ENCODE peak calls at places on chromosome 15, in eight cellular contexts. Z is PC-9, H is H1, Y is IMR-90, L is psoas muscle, K is tibial nerve, T is neural progenitor cell, X is GM12878. S is an unnamed sample.

GRCh38 chr15:46502668-46503067 is 867.8 kb downstream of the SQOR start:
- DNase-seq in H (no peak), L (no peak), Y (no peak), Z (no peak), K (no peak), T (peak; percentile 3), X (no peak), S (no peak)

GRCh38 chr15:88120021-88120420 is 136.5 kb downstream of the NTRK3 start:
- DNase-seq in L (no peak), X (no peak), Y (no peak), K (no peak), Z (no peak), T (no peak), H (no peak), S (no peak)

GRCh38 chr15:31400222-31400927 is 73.7 kb downstream of the KLF13 start:
- DNase-seq in K (no peak), H (no peak), Z (no peak), X (no peak), Y (no peak), T (no peak), L (no peak), S (no peak)

GRCh38 chr15:42143356-42143755 is 13.1 kb downstream of the PLA2G4F start:
- DNase-seq in Z (no peak), H (no peak), K (no peak), Y (no peak), L (no peak), X (no peak), T (no peak), S (no peak)

GRCh38 chr15:23013681-23014080 is 25.7 kb downstream of the TUBGCP5 start:
- DNase-seq in Z (no peak), K (no peak), T (no peak), Y (no peak), X (no peak), L (no peak), H (no peak), S (no peak)

GRCh38 chr15:74178326-74179100 is 5.0 kb downstream of the ISLR start:
- DNase-seq in Z (no peak), K (no peak), X (no peak), T (no peak), L (no peak), H (no peak), Y (no peak), S (no peak)

GRCh38 chr15:89041507-89041906 is 46.7 kb upstream of the ABHD2 start:
- DNase-seq in Y (no peak), H (no peak), K (no peak), X (no peak), T (no peak), Z (no peak), L (no peak), S (no peak)

GRCh38 chr15:29778382-29778781 is 43.9 kb downstream of the TJP1 start:
- DNase-seq in L (no peak), H (no peak), K (no peak), X (no peak), Y (no peak), T (no peak), Z (no peak), S (no peak)

GRCh38 chr15:80778964-80779657 is at the start of gene CEMIP:
- DNase-seq in T (peak; percentile 92), X (no peak), H (peak; percentile 96), L (peak; percentile 63), Z (peak; percentile 62), Y (peak; percentile 76), K (peak; percentile 30), S (no peak)

GRCh38 chr15:60006203-60006782 is 2.2 kb downstream of the FOXB1 start:
- DNase-seq in T (peak; percentile 95), L (no peak), H (peak; percentile 85), Y (peak; percentile 2), K (no peak), X (no peak), Z (peak; percentile 91), S (peak; percentile 10)

GRCh38 chr15:93460717-93461116 is 371.7 kb upstream of the RGMA start:
- DNase-seq in Y (no peak), T (no peak), H (no peak), L (no peak), K (no peak), X (peak; percentile 36), Z (no peak), S (no peak)

GRCh38 chr15:23497710-23498111 is 50.7 kb upstream of the GOLGA6L2 start:
- DNase-seq in H (no peak), Y (no peak), T (peak; percentile 19), L (no peak), X (no peak), K (no peak), Z (no peak), S (peak; percentile 5)

GRCh38 chr15:60038111-60038521 is 34.0 kb downstream of the FOXB1 start:
- DNase-seq in X (no peak), T (peak; percentile 27), L (no peak), Z (peak; percentile 42), H (no peak), K (no peak), Y (no peak), S (no peak)

GRCh38 chr15:100580414-100580813 is 21.6 kb downstream of the LINS1 start:
- DNase-seq in Y (no peak), T (no peak), Z (no peak), L (no peak), H (no peak), X (no peak), K (no peak), S (no peak)

GRCh38 chr15:29740692-29741311 is 81.5 kb downstream of the TJP1 start:
- DNase-seq in H (no peak), T (no peak), Y (no peak), X (no peak), Z (no peak), K (no peak), L (no peak), S (no peak)

GRCh38 chr15:62118446-62118964 is 46.6 kb downstream of the C2CD4B start:
- DNase-seq in L (no peak), T (no peak), Z (no peak), H (no peak), K (no peak), Y (peak; percentile 31), X (no peak), S (no peak)

GRCh38 chr15:58292761-58293175 is 139.0 kb upstream of the LIPC start:
- DNase-seq in Z (no peak), T (no peak), L (no peak), X (peak; percentile 13), K (no peak), H (no peak), Y (peak; percentile 28), S (no peak)

GRCh38 chr15:80512729-80513670 is 108.8 kb downstream of the ARNT2 start:
- DNase-seq in T (no peak), L (no peak), Z (no peak), Y (no peak), X (no peak), K (no peak), H (peak; percentile 39), S (no peak)

GRCh38 chr15:29668120-29668602 is 154.1 kb downstream of the TJP1 start:
- DNase-seq in K (no peak), X (peak; percentile 2), L (peak; percentile 31), Z (peak; percentile 36), H (peak; percentile 83), T (peak; percentile 91), Y (peak; percentile 88), S (no peak)

GRCh38 chr15:63920504-63921178 is 86.9 kb upstream of the HERC1 start:
- DNase-seq in H (no peak), T (no peak), K (no peak), Y (no peak), X (no peak), Z (no peak), L (no peak), S (no peak)

GRCh38 chr15:38895326-38896282 is 331.0 kb upstream of the RASGRP1 start:
- DNase-seq in Z (no peak), H (no peak), Y (peak; percentile 89), K (no peak), T (no peak), L (no peak), X (no peak), S (no peak)

GRCh38 chr15:43872416-43873020 is 45.7 kb downstream of the WDR76 start:
- DNase-seq in L (no peak), Z (peak; percentile 40), T (peak; percentile 82), Y (peak; percentile 83), X (peak; percentile 4), H (peak; percentile 60), K (no peak), S (peak; percentile 38)
- TF ChIP-seq CTCF in L (peak; percentile 40), Z (peak; percentile 65), T (peak; percentile 83), Y (peak; percentile 81), X (peak; percentile 51), H (peak; percentile 81), K (peak; percentile 40), S (peak; percentile 81)

GRCh38 chr15:32646304-32646703 is 4.8 kb downstream of the SCG5 start:
- DNase-seq in H (no peak), X (no peak), Z (no peak), K (no peak), T (no peak), L (no peak), Y (no peak), S (no peak)
- H3K36me3 ChIP-seq in H (peaks cover 2% of the 10 kb centered on the region), X (peaks cover 6% of the 10 kb centered on the region), Z (no peaks in the 10 kb centered on the region), K (no peaks in the 10 kb centered on the region), T (no peaks in the 10 kb centered on the region), L (no peaks in the 10 kb centered on the region), Y (no peaks in the 10 kb centered on the region), S (no peaks in the 10 kb centered on the region)

GRCh38 chr15:43516801-43517353 is 531 bp upstream of the MAP1A start:
- DNase-seq in L (no peak), Y (peak; percentile 68), T (no peak), H (no peak), Z (no peak), K (no peak), X (no peak), S (no peak)

GRCh38 chr15:43519207-43519606 is 1.8 kb downstream of the MAP1A start:
- DNase-seq in Y (no peak), T (no peak), Z (no peak), H (no peak), L (no peak), K (no peak), X (no peak), S (no peak)

GRCh38 chr15:43516185-43516584 is 1.2 kb upstream of the MAP1A start:
- DNase-seq in K (no peak), L (peak; percentile 73), Y (no peak), T (no peak), H (no peak), X (no peak), Z (no peak), S (no peak)

GRCh38 chr15:43518073-43518761 is 809 bp downstream of the MAP1A start:
- DNase-seq in T (peak; percentile 70), Z (no peak), H (peak; percentile 62), Y (peak; percentile 63), L (no peak), K (no peak), X (no peak), S (no peak)

GRCh38 chr15:43517354-43518072 is at the start of gene MAP1A:
- DNase-seq in Z (no peak), K (no peak), L (peak; percentile 60), T (peak; percentile 74), Y (peak; percentile 71), H (peak; percentile 63), X (no peak), S (no peak)
- TF ChIP-seq CTCF in Z (no peak), K (no peak), L (no peak), T (no peak), Y (no peak), H (no peak), X (no peak), S (no peak)

DNA sequence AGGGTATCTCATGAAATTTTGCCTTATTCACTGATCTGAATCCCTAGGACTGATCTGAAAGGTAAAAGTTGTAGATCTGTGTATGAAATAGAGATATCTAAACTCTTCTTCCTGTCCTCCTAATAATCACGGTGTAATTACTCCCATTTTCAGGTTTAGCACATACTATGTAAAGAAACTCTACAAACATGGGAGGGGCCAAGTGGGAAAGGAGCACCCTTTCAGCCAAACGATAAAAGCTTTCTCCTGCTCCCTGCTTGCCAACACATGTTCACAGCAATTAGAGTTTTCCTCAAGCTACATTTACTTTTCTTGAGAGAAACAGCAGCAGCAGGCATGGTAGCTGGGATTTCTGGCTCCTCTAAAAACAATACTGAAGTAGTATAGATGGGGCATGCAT is 71.6 kb downstream of the CHAC1 start:
- DNase-seq in Y (no peak), X (no peak), Z (no peak), T (no peak), K (no peak), L (no peak), H (no peak), S (no peak)
- H3K36me3 ChIP-seq in Y (peaks cover 7% of the 10 kb centered on the region), X (peaks cover 13% of the 10 kb centered on the region), Z (no peaks in the 10 kb centered on the region), T (no peaks in the 10 kb centered on the region), K (no peaks in the 10 kb centered on the region), L (peaks cover 12% of the 10 kb centered on the region), H (no peaks in the 10 kb centered on the region), S (peaks cover 25% of the 10 kb centered on the region)

S was measured in Panc1.